ENCODE peak calls at places on chromosomes 12 and 14, in five cellular contexts. One of them, this sample, is unnamed.

GRCh38 chr12:99232324-99232723 is 415.2 kb upstream of the GARIN6 start:
- DNase-seq in WERI-Rb-1: no peak
- DNase-seq in NB4: no peak
- DNase-seq in AG04449: no peak
- DNase-seq in fibroblast of lung: no peak
- DNase-seq in this sample: no peak

GRCh38 chr12:72295101-72295500 is 22.9 kb downstream of the TRHDE start:
- DNase-seq in WERI-Rb-1: no peak
- DNase-seq in NB4: no peak
- DNase-seq in AG04449: no peak
- DNase-seq in fibroblast of lung: peak; percentile 42
- DNase-seq in this sample: no peak

GRCh38 chr12:78157199-78157598 is 326.5 kb downstream of the NAV3 start:
- DNase-seq in WERI-Rb-1: no peak
- DNase-seq in NB4: no peak
- DNase-seq in AG04449: no peak
- DNase-seq in fibroblast of lung: no peak
- DNase-seq in this sample: peak; percentile 5

GRCh38 chr12:54282949-54283593 is 2.5 kb downstream of the HNRNPA1 start:
- DNase-seq in WERI-Rb-1: no peak
- DNase-seq in NB4: peak; percentile 52
- DNase-seq in AG04449: no peak
- DNase-seq in fibroblast of lung: no peak
- DNase-seq in this sample: no peak

GRCh38 chr12:94150483-94151225 is 2.3 kb downstream of the PLXNC1 start:
- DNase-seq in WERI-Rb-1: no peak
- DNase-seq in NB4: peak; percentile 86
- DNase-seq in AG04449: no peak
- DNase-seq in fibroblast of lung: no peak
- DNase-seq in this sample: no peak

GRCh38 chr14:99596772-99597171 is 7.2 kb downstream of the CCDC85C start:
- DNase-seq in WERI-Rb-1: no peak
- DNase-seq in NB4: no peak
- DNase-seq in AG04449: no peak
- DNase-seq in fibroblast of lung: no peak
- DNase-seq in this sample: no peak

GRCh38 chr14:23249810-23250209 is 12.1 kb downstream of the RNF212B start:
- DNase-seq in WERI-Rb-1: no peak
- DNase-seq in NB4: no peak
- DNase-seq in AG04449: no peak
- DNase-seq in fibroblast of lung: no peak
- DNase-seq in this sample: no peak

GRCh38 chr14:95346820-95347219 is 27.1 kb upstream of the CLMN start:
- DNase-seq in WERI-Rb-1: no peak
- DNase-seq in NB4: no peak
- DNase-seq in AG04449: no peak
- DNase-seq in fibroblast of lung: no peak
- DNase-seq in this sample: no peak

GRCh38 chr14:77761205-77761931 is 412 bp upstream of the SNW1 start:
- DNase-seq in WERI-Rb-1: no peak
- DNase-seq in NB4: peak; percentile 56
- DNase-seq in AG04449: no peak
- DNase-seq in fibroblast of lung: peak; percentile 95
- DNase-seq in this sample: peak; percentile 96

GRCh38 chr14:44989497-44990440 is 27.8 kb downstream of the TOGARAM1 start:
- DNase-seq in WERI-Rb-1: no peak
- DNase-seq in NB4: peak; percentile 22
- DNase-seq in AG04449: no peak
- DNase-seq in fibroblast of lung: no peak
- DNase-seq in this sample: no peak

GRCh38 chr14:69077841-69078240 is 75.1 kb downstream of the DCAF5 start:
- DNase-seq in WERI-Rb-1: no peak
- DNase-seq in NB4: no peak
- DNase-seq in AG04449: peak; percentile 81
- DNase-seq in fibroblast of lung: peak; percentile 65
- DNase-seq in this sample: peak; percentile 85

GRCh38 chr12:6532051-6532926 is 2.0 kb upstream of the GAPDH start:
- DNase-seq in WERI-Rb-1: peak; percentile 71
- DNase-seq in NB4: peak; percentile 98
- DNase-seq in AG04449: peak; percentile 95
- DNase-seq in fibroblast of lung: peak; percentile 97
- DNase-seq in this sample: peak; percentile 94
- H3K4me3 ChIP-seq in WERI-Rb-1: peak overlapping the region; percentile 81
- H3K4me3 ChIP-seq in NB4: peak overlapping the region; percentile 95
- H3K4me3 ChIP-seq in AG04449: peak overlapping the region; percentile 97
- H3K4me3 ChIP-seq in fibroblast of lung: peak overlapping the region; percentile 56
- H3K4me3 ChIP-seq in this sample: peak overlapping the region; percentile 70

GRCh38 chr12:27575099-27575779 is 51.2 kb downstream of the PPFIBP1 start:
- DNase-seq in WERI-Rb-1: no peak
- DNase-seq in NB4: no peak
- DNase-seq in AG04449: no peak
- DNase-seq in fibroblast of lung: peak; percentile 31
- DNase-seq in this sample: no peak

GRCh38 chr12:27577688-27578087 is 53.7 kb downstream of the PPFIBP1 start:
- DNase-seq in WERI-Rb-1: no peak
- DNase-seq in NB4: no peak
- DNase-seq in AG04449: no peak
- DNase-seq in fibroblast of lung: no peak
- DNase-seq in this sample: no peak

GRCh38 chr12:27573972-27574371 is 50.0 kb downstream of the PPFIBP1 start:
- DNase-seq in WERI-Rb-1: no peak
- DNase-seq in NB4: no peak
- DNase-seq in AG04449: peak; percentile 76
- DNase-seq in fibroblast of lung: peak; percentile 88
- DNase-seq in this sample: peak; percentile 79

GRCh38 chr12:27576667-27577347 is 52.8 kb downstream of the PPFIBP1 start:
- DNase-seq in WERI-Rb-1: no peak
- DNase-seq in NB4: no peak
- DNase-seq in AG04449: no peak
- DNase-seq in fibroblast of lung: no peak
- DNase-seq in this sample: no peak

DNA sequence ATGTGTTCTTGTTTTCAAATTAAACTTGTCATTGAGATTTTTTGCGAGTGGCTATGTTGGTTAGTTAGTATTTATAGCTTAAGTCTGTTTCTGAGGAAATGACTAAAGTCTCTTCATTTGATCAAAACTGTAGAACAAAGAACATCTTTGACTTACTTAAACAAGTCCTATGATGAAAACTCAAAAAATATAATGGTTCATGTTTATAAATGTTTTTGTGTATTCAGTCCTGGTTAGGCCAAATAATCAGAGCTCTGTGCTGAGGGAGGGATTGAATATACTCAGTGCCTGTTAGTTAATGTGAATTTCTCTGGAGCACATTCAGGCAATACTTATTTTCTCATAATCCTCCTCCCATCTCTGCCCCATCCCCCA is 51.8 kb downstream of the PPFIBP1 start:
- DNase-seq in WERI-Rb-1: no peak
- DNase-seq in NB4: no peak
- DNase-seq in AG04449: no peak
- DNase-seq in fibroblast of lung: no peak
- DNase-seq in this sample: no peak
- H3K4me3 ChIP-seq in WERI-Rb-1: no peak overlapping the region
- H3K4me3 ChIP-seq in NB4: no peak overlapping the region
- H3K4me3 ChIP-seq in AG04449: no peak overlapping the region
- H3K4me3 ChIP-seq in fibroblast of lung: no peak overlapping the region
- H3K4me3 ChIP-seq in this sample: no peak overlapping the region

GRCh38 chr12:55797068-55797467 is 20.5 kb downstream of the SARNP start:
- DNase-seq in WERI-Rb-1: peak; percentile 37
- DNase-seq in NB4: peak; percentile 64
- DNase-seq in AG04449: no peak
- DNase-seq in fibroblast of lung: peak; percentile 71
- DNase-seq in this sample: peak; percentile 69
- H3K4me3 ChIP-seq in WERI-Rb-1: no peak overlapping the region
- H3K4me3 ChIP-seq in NB4: no peak overlapping the region
- H3K4me3 ChIP-seq in AG04449: no peak overlapping the region
- H3K4me3 ChIP-seq in fibroblast of lung: no peak overlapping the region
- H3K4me3 ChIP-seq in this sample: no peak overlapping the region

DNA sequence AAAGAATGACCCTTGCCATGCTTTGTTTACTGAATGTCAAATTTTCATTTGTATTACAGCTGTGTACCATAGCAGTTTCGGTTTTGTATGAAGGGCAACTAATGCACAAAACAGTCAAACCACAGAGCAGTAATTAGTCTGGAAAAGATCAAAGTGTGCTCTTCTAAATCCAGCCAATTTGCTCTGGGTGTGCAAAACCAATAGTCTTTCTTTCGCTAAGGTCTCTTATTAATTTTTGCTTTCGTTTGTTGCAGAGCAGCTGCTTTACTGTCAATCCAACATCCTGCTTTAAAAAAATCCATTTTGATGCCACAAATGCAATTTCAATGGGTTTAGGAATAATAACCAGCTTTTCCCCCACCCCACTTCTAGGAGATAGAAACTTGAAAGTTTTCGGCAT is 114.2 kb downstream of the BRMS1L start:
- DNase-seq in WERI-Rb-1: no peak
- DNase-seq in NB4: no peak
- DNase-seq in AG04449: no peak
- DNase-seq in fibroblast of lung: peak; percentile 6
- DNase-seq in this sample: no peak
- H3K4me3 ChIP-seq in WERI-Rb-1: no peak overlapping the region
- H3K4me3 ChIP-seq in NB4: no peak overlapping the region
- H3K4me3 ChIP-seq in AG04449: peak overlapping the region; percentile 2
- H3K4me3 ChIP-seq in fibroblast of lung: peak overlapping the region; percentile 59
- H3K4me3 ChIP-seq in this sample: no peak overlapping the region

GRCh38 chr12:130817804-130818203 is 21.2 kb downstream of the STX2 start:
- DNase-seq in WERI-Rb-1: no peak
- DNase-seq in NB4: no peak
- DNase-seq in AG04449: no peak
- DNase-seq in fibroblast of lung: no peak
- DNase-seq in this sample: no peak

GRCh38 chr12:130819248-130819576 is 19.8 kb downstream of the STX2 start:
- DNase-seq in WERI-Rb-1: no peak
- DNase-seq in NB4: no peak
- DNase-seq in AG04449: no peak
- DNase-seq in fibroblast of lung: no peak
- DNase-seq in this sample: no peak

GRCh38 chr12:130816055-130816454 is 23.0 kb downstream of the STX2 start:
- DNase-seq in WERI-Rb-1: no peak
- DNase-seq in NB4: peak; percentile 100
- DNase-seq in AG04449: no peak
- DNase-seq in fibroblast of lung: no peak
- DNase-seq in this sample: no peak

GRCh38 chr12:130819681-130820080 is 19.4 kb downstream of the STX2 start:
- DNase-seq in WERI-Rb-1: no peak
- DNase-seq in NB4: no peak
- DNase-seq in AG04449: no peak
- DNase-seq in fibroblast of lung: no peak
- DNase-seq in this sample: no peak

GRCh38 chr12:130818381-130819247 is 20.4 kb downstream of the STX2 start:
- DNase-seq in WERI-Rb-1: peak; percentile 41
- DNase-seq in NB4: peak; percentile 78
- DNase-seq in AG04449: no peak
- DNase-seq in fibroblast of lung: peak; percentile 25
- DNase-seq in this sample: peak; percentile 47
- H3K4me3 ChIP-seq in WERI-Rb-1: no peak overlapping the region
- H3K4me3 ChIP-seq in NB4: peak overlapping the region; percentile 55
- H3K4me3 ChIP-seq in AG04449: peak overlapping the region; percentile 12
- H3K4me3 ChIP-seq in fibroblast of lung: peak overlapping the region; percentile 27
- H3K4me3 ChIP-seq in this sample: peak overlapping the region; percentile 57

GRCh38 chr12:13443498-13443897 is 247.0 kb downstream of the EMP1 start:
- DNase-seq in WERI-Rb-1: no peak
- DNase-seq in NB4: no peak
- DNase-seq in AG04449: no peak
- DNase-seq in fibroblast of lung: no peak
- DNase-seq in this sample: no peak
- H3K4me3 ChIP-seq in WERI-Rb-1: no peak overlapping the region
- H3K4me3 ChIP-seq in NB4: no peak overlapping the region
- H3K4me3 ChIP-seq in AG04449: no peak overlapping the region
- H3K4me3 ChIP-seq in fibroblast of lung: no peak overlapping the region
- H3K4me3 ChIP-seq in this sample: no peak overlapping the region

GRCh38 chr12:1434296-1434955 is 160.0 kb downstream of the FBXL14 start:
- DNase-seq in WERI-Rb-1: no peak
- DNase-seq in NB4: peak; percentile 11
- DNase-seq in AG04449: no peak
- DNase-seq in fibroblast of lung: no peak
- DNase-seq in this sample: no peak
- H3K4me3 ChIP-seq in WERI-Rb-1: no peak overlapping the region
- H3K4me3 ChIP-seq in NB4: no peak overlapping the region
- H3K4me3 ChIP-seq in AG04449: no peak overlapping the region
- H3K4me3 ChIP-seq in fibroblast of lung: no peak overlapping the region
- H3K4me3 ChIP-seq in this sample: no peak overlapping the region